ENCODE peak calls at places on chromosomes 16 and 17, in four cellular contexts. J is endothelial cell of umbilical vein, H is body of pancreas, G is right lobe of liver. A is an unnamed sample. For H3K4me1, the result is how much of the 10 kb centered on the place peaks cover.

GRCh38 chr16:35868630-35869029 is 2409.2 kb downstream of the TP53TG3F start:
- DNase-seq in J (no peak), H (no peak), G (no peak), A (no peak)

GRCh38 chr16:20803192-20803560 is 3.1 kb downstream of the ERI2 start:
- DNase-seq in J (peak), H (no peak), G (no peak), A (no peak)

GRCh38 chr17:16818821-16819683 is 129.0 kb downstream of the CCDC144A start:
- DNase-seq in J (no peak), H (no peak), G (no peak), A (no peak)

GRCh38 chr17:55317284-55317683 is 52.5 kb downstream of the HLF start:
- DNase-seq in J (no peak), H (no peak), G (no peak), A (no peak)

GRCh38 chr16:66472961-66473610 is 46.0 kb downstream of the BEAN1 start:
- DNase-seq in J (no peak), H (no peak), G (no peak), A (no peak)

GRCh38 chr17:77875051-77875780 is 83.3 kb upstream of the TNRC6C start:
- DNase-seq in J (no peak), H (no peak), G (no peak), A (no peak)

GRCh38 chr17:14797021-14797420 is 468.1 kb downstream of the PMP22 start:
- DNase-seq in J (no peak), H (no peak), G (no peak), A (no peak)

GRCh38 chr17:10733666-10734065 is 3.8 kb upstream of the TMEM220 start:
- DNase-seq in J (no peak), H (no peak), G (no peak), A (no peak)

GRCh38 chr17:63033142-63033541 is 67.1 kb downstream of the TANC2 start:
- DNase-seq in J (no peak), H (no peak), G (no peak), A (no peak)

GRCh38 chr16:70402916-70403659 is 35.8 kb downstream of the ST3GAL2 start:
- DNase-seq in J (no peak), H (no peak), G (no peak), A (no peak)

GRCh38 chr16:80924372-80924978 is 82.2 kb downstream of the CMC2 start:
- DNase-seq in J (peak), H (peak), G (peak), A (no peak)

GRCh38 chr16:76293980-76294690 is 16.9 kb downstream of the CNTNAP4 start:
- DNase-seq in J (no peak), H (no peak), G (no peak), A (no peak)

GRCh38 chr17:43780135-43780534 is at the start of gene CFAP97D1:
- DNase-seq in J (no peak), H (no peak), G (no peak), A (peak)

GRCh38 chr16:89615596-89616090 is 2.2 kb downstream of the DPEP1 start:
- DNase-seq in J (no peak), H (peak), G (peak), A (no peak)

GRCh38 chr16:30900588-30900987 is 4.2 kb downstream of the CTF1 start:
- DNase-seq in J (no peak), H (no peak), G (no peak), A (no peak)

GRCh38 chr16:30901201-30902069 is 5.0 kb downstream of the CTF1 start:
- DNase-seq in J (no peak), H (no peak), G (no peak), A (no peak)

GRCh38 chr16:30902070-30902972 is 5.9 kb downstream of the CTF1 start:
- DNase-seq in J (peak), H (peak), G (peak), A (peak)

GRCh38 chr16:30896890-30897730 is 696 bp downstream of the CTF1 start:
- DNase-seq in J (peak), H (peak), G (peak), A (peak)

DNA sequence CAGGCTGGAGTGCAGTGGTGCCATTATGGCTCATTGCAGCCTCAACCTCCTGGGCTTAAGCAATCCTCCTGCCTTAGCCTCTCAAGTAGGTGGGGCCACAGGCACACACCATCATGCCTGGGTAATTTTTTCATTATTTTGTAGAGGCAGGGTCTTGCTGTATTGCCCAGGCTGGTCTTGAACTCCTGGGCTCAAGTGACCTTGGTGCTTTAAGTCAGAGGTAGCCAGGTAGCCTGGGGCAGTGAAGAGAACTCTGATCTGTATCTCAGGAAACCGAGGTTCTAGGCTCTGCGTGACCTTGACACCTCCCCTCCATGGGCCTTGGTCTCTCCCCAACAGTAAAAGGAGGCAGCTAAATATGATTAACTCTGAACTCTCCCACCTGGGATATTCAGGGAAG is 3.4 kb downstream of the CTF1 start:
- DNase-seq in J (no peak), H (no peak), G (no peak), A (no peak)
- H3K4me1 ChIP-seq in J (under half), H (under half), G (under half), A (half or more)

DNA sequence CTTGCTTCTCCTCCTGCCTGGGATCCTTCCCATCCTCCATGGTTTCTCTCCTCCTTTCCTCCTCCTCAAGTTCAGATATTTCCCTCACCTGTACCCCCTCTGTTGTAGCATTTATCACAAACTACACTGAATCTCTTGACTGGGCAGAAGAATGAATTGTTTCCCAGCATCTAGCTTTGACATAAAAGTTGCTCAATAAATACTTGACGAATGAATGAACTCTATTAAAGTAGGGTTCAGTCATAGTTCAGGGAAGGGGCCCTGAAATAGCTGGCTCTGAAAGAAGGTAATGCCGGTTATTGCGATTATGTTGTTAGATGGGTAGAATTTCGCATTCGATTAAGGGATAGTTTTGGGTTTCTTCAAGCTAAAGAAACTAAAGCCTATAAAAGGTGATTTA is 1.2 kb upstream of the CPD start:
- DNase-seq in J (no peak), H (no peak), G (no peak), A (no peak)
- H3K4me1 ChIP-seq in J (under half), H (under half), G (under half), A (under half)

DNA sequence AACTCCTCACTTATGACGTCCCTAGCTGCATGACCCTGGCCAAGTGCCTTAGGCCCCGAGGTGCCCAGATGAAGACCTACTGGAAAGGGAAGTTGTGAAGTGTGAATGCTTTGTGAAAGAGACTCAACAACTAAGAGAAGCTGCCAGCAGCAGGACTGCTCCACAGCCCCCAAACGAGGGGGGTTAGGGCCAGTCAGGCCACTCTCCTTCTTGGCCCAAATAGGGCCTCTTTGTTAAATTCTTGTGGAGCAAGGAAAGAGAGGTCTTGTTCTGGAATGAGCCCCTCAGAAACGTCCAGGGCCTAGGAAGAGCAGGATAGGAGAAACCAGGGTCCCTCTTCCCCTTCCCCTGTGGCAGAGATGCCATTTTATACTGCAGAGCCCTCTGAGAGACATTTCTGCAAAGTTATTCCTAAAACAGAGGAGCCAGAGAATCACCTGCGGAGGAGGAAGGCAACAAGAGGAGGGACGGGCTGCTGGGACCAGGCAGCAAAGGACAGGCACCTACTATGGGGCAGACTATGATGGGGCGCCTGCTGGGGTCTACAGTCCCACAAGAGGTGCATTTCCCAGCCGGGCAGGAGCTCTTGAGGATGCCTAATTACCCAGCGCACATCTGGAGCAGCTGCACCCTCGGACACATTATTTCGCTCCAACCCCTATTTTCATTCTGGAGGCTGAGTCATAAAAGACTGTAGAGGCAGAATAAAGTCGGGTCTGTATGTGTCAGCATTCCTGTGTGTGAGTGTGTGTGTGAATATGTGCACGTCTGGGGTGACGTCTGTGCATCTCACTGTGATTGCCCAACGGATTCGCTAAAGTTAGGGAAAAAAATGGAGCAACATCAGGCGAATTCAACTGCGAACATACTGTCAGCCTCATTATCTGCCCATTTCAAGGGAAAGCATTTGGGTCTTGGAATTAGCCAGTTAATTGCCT is 11.4 kb upstream of the HOXB9 start:
- DNase-seq in J (no peak), H (no peak), G (no peak), A (no peak)
- H3K4me1 ChIP-seq in J (under half), H (under half), G (under half), A (under half)

GRCh38 chr17:39164675-39165143 is 1.3 kb downstream of the ARL5C start:
- DNase-seq in J (peak), H (peak), G (peak), A (peak)
- H3K4me1 ChIP-seq in J (under half), H (under half), G (under half), A (under half)

GRCh38 chr17:36939944-36940312 is 2.7 kb downstream of the LHX1 start:
- DNase-seq in J (no peak), H (no peak), G (no peak), A (no peak)
- H3K4me1 ChIP-seq in J (under half), H (half or more), G (under half), A (half or more)